ENCODE peak calls at places on chromosomes 13 and 19, in seven cellular contexts. M is lung, F is AG04449, Y is cardiac fibroblast, W is neural progenitor cell, T is thyroid gland, N is mammary epithelial cell. G is an unnamed sample.

GRCh38 chr19:14147797-14148605 is 11.6 kb upstream of the ASF1B start:
- DNase-seq in M (peak), F (no peak), Y (peak), W (peak), T (peak), N (peak), G (no peak)

GRCh38 chr19:2305424-2305823 is 2.5 kb downstream of the LINGO3 start:
- DNase-seq in M (no peak), F (no peak), Y (no peak), W (peak), T (no peak), N (no peak), G (no peak)

GRCh38 chr19:34228347-34228746 is 26.0 kb upstream of the GARRE1 start:
- DNase-seq in M (no peak), F (no peak), Y (peak), W (no peak), T (no peak), N (peak), G (no peak)

GRCh38 chr19:53102186-53102585 is 1.0 kb downstream of the ZNF160 start:
- DNase-seq in M (no peak), F (no peak), Y (peak), W (peak), T (no peak), N (no peak), G (no peak)

GRCh38 chr13:54206601-54207000 is 1178.0 kb downstream of the OLFM4 start:
- DNase-seq in M (no peak), F (no peak), Y (no peak), W (no peak), T (no peak), N (no peak), G (no peak)

GRCh38 chr19:10417598-10418280 is 2.6 kb upstream of the PDE4A start:
- DNase-seq in M (no peak), F (no peak), Y (no peak), W (peak), T (no peak), N (no peak), G (no peak)

GRCh38 chr13:44337581-44337980 is 36.0 kb upstream of the SERP2 start:
- DNase-seq in M (no peak), F (no peak), Y (no peak), W (no peak), T (no peak), N (no peak), G (no peak)

GRCh38 chr19:46162731-46163130 is 14.7 kb downstream of the IGFL2 start:
- DNase-seq in M (no peak), F (no peak), Y (no peak), W (no peak), T (no peak), N (no peak), G (no peak)

GRCh38 chr13:60627071-60627686 is 230.2 kb downstream of the TDRD3 start:
- DNase-seq in M (no peak), F (no peak), Y (peak), W (peak), T (peak), N (no peak), G (no peak)

GRCh38 chr19:14089662-14090508 is 666 bp downstream of the SAMD1 start:
- DNase-seq in M (no peak), F (no peak), Y (peak), W (peak), T (peak), N (peak), G (peak)

GRCh38 chr13:111129465-111130110 is 14.5 kb downstream of the ARHGEF7 start:
- DNase-seq in M (no peak), F (no peak), Y (no peak), W (no peak), T (no peak), N (no peak), G (no peak)

GRCh38 chr13:83752141-83752540 is 130.1 kb downstream of the SLITRK1 start:
- DNase-seq in M (no peak), F (peak), Y (peak), W (no peak), T (no peak), N (peak), G (no peak)

GRCh38 chr13:53254495-53254894 is 225.9 kb downstream of the OLFM4 start:
- DNase-seq in M (no peak), F (no peak), Y (peak), W (peak), T (peak), N (no peak), G (no peak)

DNA sequence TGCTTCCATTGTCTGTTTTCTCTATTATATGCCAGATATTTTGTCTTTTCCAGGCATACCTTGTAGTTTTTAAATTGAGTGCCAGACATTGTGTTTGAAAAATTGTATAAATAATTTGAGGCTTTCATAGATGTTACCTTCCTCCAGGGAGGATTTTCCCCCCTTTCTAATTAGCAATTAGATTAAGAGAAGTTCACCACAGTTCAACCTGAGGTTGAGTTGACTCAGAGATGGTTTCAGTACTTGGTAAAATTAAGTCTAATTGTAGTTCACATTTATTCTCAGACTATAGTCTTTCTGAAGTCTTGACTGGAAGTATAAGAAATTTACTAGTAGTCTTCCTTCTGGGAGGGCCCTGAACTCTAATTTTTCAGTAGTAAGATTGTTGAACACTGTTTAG is 104.1 kb upstream of the SCEL start:
- DNase-seq in M (no peak), F (no peak), Y (no peak), W (no peak), T (no peak), N (no peak), G (no peak)
- H3K4me3 ChIP-seq in M (no peak), F (no peak), Y (no peak), W (no peak), T (no peak), N (no peak), G (no peak)

DNA sequence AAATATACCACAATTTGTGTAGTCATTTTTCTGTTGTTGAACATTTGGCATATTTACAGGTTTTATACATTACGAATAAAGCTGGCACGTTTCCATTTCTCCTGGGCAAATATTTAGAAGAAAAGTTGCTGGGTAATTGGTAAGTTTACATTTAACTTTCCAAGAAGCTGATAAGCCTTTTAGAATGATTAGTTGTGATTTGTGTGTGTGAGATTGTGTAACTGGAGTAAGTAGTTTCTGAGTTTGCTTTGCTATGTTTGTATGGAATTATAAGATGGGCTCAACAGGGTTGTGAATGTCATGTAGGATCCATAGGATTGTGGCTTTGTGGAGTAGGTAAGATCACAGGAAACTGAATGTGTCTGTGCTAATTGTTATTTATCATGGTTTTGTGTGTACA is 1.7 kb upstream of the ZNF529 start:
- DNase-seq in M (no peak), F (no peak), Y (no peak), W (no peak), T (no peak), N (no peak), G (no peak)
- H3K4me3 ChIP-seq in M (no peak), F (no peak), Y (no peak), W (peak), T (no peak), N (peak), G (no peak)

GRCh38 chr13:40402931-40403412 is 263.5 kb downstream of the FOXO1 start:
- DNase-seq in M (no peak), F (no peak), Y (peak), W (no peak), T (no peak), N (no peak), G (no peak)
- H3K4me3 ChIP-seq in M (no peak), F (no peak), Y (no peak), W (no peak), T (no peak), N (no peak), G (no peak)

GRCh38 chr19:29645491-29645867 is 19.8 kb upstream of the PLEKHF1 start:
- DNase-seq in M (no peak), F (no peak), Y (no peak), W (no peak), T (no peak), N (no peak), G (no peak)

GRCh38 chr19:29643361-29643935 is 21.8 kb upstream of the PLEKHF1 start:
- DNase-seq in M (no peak), F (no peak), Y (no peak), W (no peak), T (no peak), N (no peak), G (no peak)

GRCh38 chr19:29641597-29641996 is 23.7 kb upstream of the PLEKHF1 start:
- DNase-seq in M (no peak), F (no peak), Y (no peak), W (no peak), T (no peak), N (no peak), G (no peak)

GRCh38 chr19:29645911-29646310 is 19.4 kb upstream of the PLEKHF1 start:
- DNase-seq in M (no peak), F (no peak), Y (peak), W (no peak), T (peak), N (peak), G (no peak)

GRCh38 chr19:29644179-29644578 is 21.1 kb upstream of the PLEKHF1 start:
- DNase-seq in M (no peak), F (no peak), Y (no peak), W (no peak), T (no peak), N (no peak), G (no peak)
- H3K4me3 ChIP-seq in M (no peak), F (no peak), Y (no peak), W (no peak), T (no peak), N (no peak), G (no peak)

GRCh38 chr13:32031025-32031814 is at the start of gene FRY:
- DNase-seq in M (peak), F (no peak), Y (peak), W (peak), T (peak), N (peak), G (peak)

GRCh38 chr13:32035701-32036100 is 4.1 kb downstream of the FRY start:
- DNase-seq in M (no peak), F (no peak), Y (no peak), W (no peak), T (no peak), N (no peak), G (no peak)

GRCh38 chr13:32031815-32032345 is 306 bp downstream of the FRY start:
- DNase-seq in M (no peak), F (no peak), Y (no peak), W (no peak), T (no peak), N (no peak), G (no peak)

GRCh38 chr13:32033744-32034143 is 2.2 kb downstream of the FRY start:
- DNase-seq in M (no peak), F (no peak), Y (no peak), W (no peak), T (no peak), N (no peak), G (no peak)

GRCh38 chr13:32032780-32033179 is 1.2 kb downstream of the FRY start:
- DNase-seq in M (no peak), F (no peak), Y (no peak), W (no peak), T (no peak), N (no peak), G (no peak)
- H3K4me3 ChIP-seq in M (no peak), F (no peak), Y (no peak), W (peak), T (no peak), N (no peak), G (no peak)